ENCODE peak calls at places on chromosomes 1 and 21, in ten cellular contexts. H, Y, R, K, M, J, W, N, X and A are unnamed samples.

GRCh38 chr1:197675475-197676324 is 99.6 kb downstream of the DENND1B start:
- DNase-seq in H (no peak), Y (peak), R (no peak), K (peak), M (no peak), J (no peak), W (no peak), N (no peak), X (peak), A (no peak)

GRCh38 chr1:95013948-95014574 is 58.7 kb downstream of the ALG14 start:
- DNase-seq in H (no peak), Y (no peak), R (no peak), K (no peak), M (no peak), J (no peak), W (no peak), N (no peak), X (no peak), A (no peak)

GRCh38 chr21:31710586-31710985 is 21.3 kb downstream of the SCAF4 start:
- DNase-seq in H (no peak), Y (no peak), R (no peak), K (no peak), M (no peak), J (no peak), W (no peak), N (no peak), X (no peak), A (no peak)

GRCh38 chr1:149884433-149885363 is 14.7 kb upstream of the BOLA1 start:
- DNase-seq in H (no peak), Y (no peak), R (no peak), K (no peak), M (no peak), J (peak), W (peak), N (peak), X (peak), A (no peak)

GRCh38 chr1:3507636-3508275 is 53.3 kb downstream of the ARHGEF16 start:
- DNase-seq in H (no peak), Y (no peak), R (no peak), K (no peak), M (no peak), J (no peak), W (no peak), N (no peak), X (no peak), A (no peak)

GRCh38 chr21:42280356-42281195 is 34.6 kb downstream of the TFF3 start:
- DNase-seq in H (no peak), Y (no peak), R (no peak), K (no peak), M (no peak), J (no peak), W (no peak), N (no peak), X (no peak), A (no peak)

GRCh38 chr1:228314658-228315483 is 91.8 kb downstream of the TRIM11 start:
- DNase-seq in H (peak), Y (no peak), R (peak), K (no peak), M (no peak), J (no peak), W (no peak), N (no peak), X (no peak), A (peak)

GRCh38 chr21:26966978-26967913 is at the start of gene ADAMTS5:
- DNase-seq in H (no peak), Y (peak), R (peak), K (peak), M (no peak), J (no peak), W (no peak), N (peak), X (peak), A (peak)

GRCh38 chr1:198007687-198008627 is 90.8 kb downstream of the LHX9 start:
- DNase-seq in H (no peak), Y (no peak), R (no peak), K (no peak), M (no peak), J (no peak), W (no peak), N (no peak), X (no peak), A (no peak)

GRCh38 chr1:228081578-228082259 is 789 bp upstream of the ARF1 start:
- DNase-seq in H (no peak), Y (peak), R (no peak), K (no peak), M (no peak), J (peak), W (peak), N (no peak), X (no peak), A (no peak)

GRCh38 chr1:173205146-173206051 is 1.7 kb downstream of the TNFSF4 start:
- DNase-seq in H (no peak), Y (no peak), R (no peak), K (no peak), M (peak), J (no peak), W (no peak), N (peak), X (peak), A (no peak)

GRCh38 chr1:235610157-235610556 is 39.4 kb downstream of the GNG4 start:
- DNase-seq in H (no peak), Y (no peak), R (no peak), K (no peak), M (no peak), J (no peak), W (no peak), N (no peak), X (no peak), A (no peak)

GRCh38 chr1:247241687-247242086 is 14.2 kb upstream of the VN1R5 start:
- DNase-seq in H (no peak), Y (no peak), R (no peak), K (peak), M (no peak), J (no peak), W (no peak), N (no peak), X (no peak), A (no peak)

GRCh38 chr1:2438038-2438437 is 25.7 kb upstream of the PEX10 start:
- DNase-seq in H (no peak), Y (no peak), R (no peak), K (no peak), M (no peak), J (no peak), W (no peak), N (no peak), X (no peak), A (no peak)

GRCh38 chr1:226588484-226588883 is 39.9 kb downstream of the STUM start:
- DNase-seq in H (no peak), Y (no peak), R (no peak), K (no peak), M (no peak), J (no peak), W (no peak), N (no peak), X (no peak), A (no peak)

GRCh38 chr21:32403201-32403701 is 9.3 kb upstream of the EVA1C start:
- DNase-seq in H (peak), Y (peak), R (no peak), K (peak), M (peak), J (no peak), W (peak), N (peak), X (peak), A (no peak)

GRCh38 chr1:50913954-50914353 is 46.1 kb downstream of the FAF1 start:
- DNase-seq in H (no peak), Y (no peak), R (no peak), K (no peak), M (no peak), J (no peak), W (no peak), N (no peak), X (no peak), A (no peak)

GRCh38 chr21:39479164-39479563 is 27.4 kb downstream of the SH3BGR start:
- DNase-seq in H (no peak), Y (no peak), R (no peak), K (no peak), M (no peak), J (no peak), W (no peak), N (no peak), X (no peak), A (no peak)

GRCh38 chr1:162946701-162947100 is 85.7 kb upstream of the CCDC190 start:
- DNase-seq in H (no peak), Y (no peak), R (no peak), K (no peak), M (no peak), J (no peak), W (no peak), N (no peak), X (no peak), A (no peak)

GRCh38 chr1:85473390-85473789 is 8.4 kb upstream of the DDAH1 start:
- DNase-seq in H (no peak), Y (no peak), R (no peak), K (no peak), M (no peak), J (no peak), W (no peak), N (peak), X (no peak), A (no peak)

GRCh38 chr21:18204931-18205330 is 39.7 kb upstream of the CHODL start:
- DNase-seq in H (no peak), Y (no peak), R (no peak), K (no peak), M (no peak), J (no peak), W (peak), N (no peak), X (peak), A (no peak)

GRCh38 chr1:7580923-7581753 is 190.0 kb upstream of the VAMP3 start:
- DNase-seq in H (no peak), Y (peak), R (no peak), K (no peak), M (no peak), J (no peak), W (no peak), N (peak), X (peak), A (no peak)

GRCh38 chr1:114585221-114585620 is 3.8 kb upstream of the BCAS2 start:
- DNase-seq in H (no peak), Y (no peak), R (no peak), K (no peak), M (no peak), J (no peak), W (no peak), N (peak), X (no peak), A (no peak)

GRCh38 chr1:232553050-232553754 is 76.7 kb downstream of the SIPA1L2 start:
- DNase-seq in H (no peak), Y (no peak), R (no peak), K (no peak), M (no peak), J (no peak), W (no peak), N (peak), X (no peak), A (no peak)

GRCh38 chr1:1318131-1318652 is 6.3 kb downstream of the INTS11 start:
- DNase-seq in H (no peak), Y (no peak), R (no peak), K (no peak), M (no peak), J (no peak), W (no peak), N (peak), X (peak), A (no peak)

DNA sequence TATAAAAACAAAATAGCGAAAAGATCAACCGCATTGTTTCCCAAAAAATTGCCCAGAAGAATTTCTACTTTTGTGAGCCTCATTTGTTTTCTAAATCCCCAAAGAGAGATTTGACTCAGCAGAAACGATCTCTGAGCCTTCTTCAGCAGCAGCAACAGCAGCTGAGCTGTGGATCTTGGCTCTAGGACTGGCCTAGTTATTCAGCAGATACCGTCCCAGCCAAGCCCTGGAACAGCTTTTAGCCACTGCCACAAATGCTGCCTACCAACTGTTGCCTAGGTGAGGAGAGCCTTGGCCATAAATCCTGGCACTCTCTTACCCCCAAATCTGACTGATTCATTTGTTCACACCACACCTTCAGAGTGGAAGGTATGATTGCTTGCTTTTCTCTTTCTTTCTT is 320.1 kb downstream of the TGFB2 start:
- DNase-seq in H (no peak), Y (no peak), R (peak), K (peak), M (no peak), J (no peak), W (no peak), N (peak), X (no peak), A (no peak)
- TF ChIP-seq CTCF in H (no peak), Y (no peak), R (no peak), K (no peak), M (no peak), J (no peak), W (no peak), N (no peak), X (no peak), A (no peak)

GRCh38 chr1:64162804-64163203 is 40.6 kb upstream of the UBE2U start:
- DNase-seq in H (no peak), Y (no peak), R (no peak), K (no peak), M (no peak), J (no peak), W (no peak), N (no peak), X (no peak), A (no peak)

GRCh38 chr1:64162151-64162550 is 41.3 kb upstream of the UBE2U start:
- DNase-seq in H (no peak), Y (no peak), R (no peak), K (no peak), M (no peak), J (no peak), W (no peak), N (no peak), X (peak), A (no peak)

GRCh38 chr1:64161347-64162080 is 41.9 kb upstream of the UBE2U start:
- DNase-seq in H (no peak), Y (no peak), R (no peak), K (no peak), M (no peak), J (no peak), W (no peak), N (peak), X (no peak), A (no peak)

GRCh38 chr1:64167176-64167575 is 36.2 kb upstream of the UBE2U start:
- DNase-seq in H (no peak), Y (no peak), R (no peak), K (no peak), M (no peak), J (no peak), W (no peak), N (no peak), X (no peak), A (no peak)

GRCh38 chr1:64163972-64164371 is 39.5 kb upstream of the UBE2U start:
- DNase-seq in H (no peak), Y (no peak), R (no peak), K (peak), M (no peak), J (no peak), W (no peak), N (no peak), X (peak), A (no peak)
- TF ChIP-seq CTCF in H (no peak), Y (peak), R (peak), K (peak), M (no peak), J (no peak), W (peak), N (peak), X (peak), A (peak)

GRCh38 chr1:60277269-60277668 is 203.7 kb upstream of the C1orf87 start:
- DNase-seq in H (no peak), Y (no peak), R (no peak), K (no peak), M (no peak), J (no peak), W (no peak), N (no peak), X (no peak), A (no peak)

GRCh38 chr1:60280256-60280655 is 206.7 kb upstream of the C1orf87 start:
- DNase-seq in H (no peak), Y (no peak), R (no peak), K (no peak), M (no peak), J (no peak), W (no peak), N (no peak), X (peak), A (no peak)

GRCh38 chr1:60280764-60281278 is 207.3 kb upstream of the C1orf87 start:
- DNase-seq in H (no peak), Y (no peak), R (no peak), K (no peak), M (no peak), J (no peak), W (no peak), N (no peak), X (peak), A (no peak)

GRCh38 chr1:60281360-60281932 is 207.9 kb upstream of the C1orf87 start:
- DNase-seq in H (no peak), Y (peak), R (peak), K (peak), M (no peak), J (no peak), W (peak), N (peak), X (peak), A (peak)

DNA sequence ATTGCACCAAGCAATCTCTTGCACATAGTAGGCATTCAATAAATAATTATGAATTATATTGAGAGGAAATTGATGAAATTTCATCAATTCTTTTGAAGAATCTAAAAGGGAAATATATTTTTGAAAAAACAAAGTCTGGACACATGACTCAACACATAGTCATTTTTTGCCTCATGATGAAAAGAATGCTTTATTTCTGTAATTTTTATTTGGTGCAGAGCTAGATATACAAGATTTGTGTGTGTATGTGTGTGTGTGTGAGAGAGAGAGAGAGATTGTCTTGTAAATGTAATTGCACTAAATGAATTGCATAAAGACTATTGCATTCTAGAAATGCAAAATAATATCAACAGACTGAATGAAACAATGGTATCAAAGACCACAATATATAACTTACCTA is 206.2 kb upstream of the C1orf87 start:
- DNase-seq in H (no peak), Y (no peak), R (no peak), K (no peak), M (no peak), J (no peak), W (no peak), N (no peak), X (no peak), A (no peak)
- TF ChIP-seq CTCF in H (no peak), Y (no peak), R (no peak), K (no peak), M (no peak), J (no peak), W (no peak), N (no peak), X (no peak), A (no peak)

GRCh38 chr1:203527013-203527412 is 33.1 kb downstream of the OPTC start:
- DNase-seq in H (no peak), Y (no peak), R (no peak), K (no peak), M (no peak), J (no peak), W (no peak), N (no peak), X (no peak), A (no peak)

GRCh38 chr1:203526572-203526971 is 32.6 kb downstream of the OPTC start:
- DNase-seq in H (no peak), Y (no peak), R (no peak), K (peak), M (no peak), J (no peak), W (no peak), N (no peak), X (no peak), A (no peak)

GRCh38 chr1:203528976-203529375 is 35.0 kb downstream of the OPTC start:
- DNase-seq in H (no peak), Y (no peak), R (no peak), K (no peak), M (no peak), J (no peak), W (no peak), N (no peak), X (no peak), A (no peak)

GRCh38 chr1:203525685-203526084 is 31.7 kb downstream of the OPTC start:
- DNase-seq in H (no peak), Y (no peak), R (no peak), K (no peak), M (no peak), J (no peak), W (no peak), N (no peak), X (no peak), A (no peak)

GRCh38 chr1:203528098-203528497 is 34.1 kb downstream of the OPTC start:
- DNase-seq in H (no peak), Y (no peak), R (no peak), K (no peak), M (no peak), J (no peak), W (no peak), N (no peak), X (no peak), A (no peak)
- TF ChIP-seq CTCF in H (no peak), Y (no peak), R (no peak), K (no peak), M (no peak), J (no peak), W (no peak), N (no peak), X (no peak), A (peak)

DNA sequence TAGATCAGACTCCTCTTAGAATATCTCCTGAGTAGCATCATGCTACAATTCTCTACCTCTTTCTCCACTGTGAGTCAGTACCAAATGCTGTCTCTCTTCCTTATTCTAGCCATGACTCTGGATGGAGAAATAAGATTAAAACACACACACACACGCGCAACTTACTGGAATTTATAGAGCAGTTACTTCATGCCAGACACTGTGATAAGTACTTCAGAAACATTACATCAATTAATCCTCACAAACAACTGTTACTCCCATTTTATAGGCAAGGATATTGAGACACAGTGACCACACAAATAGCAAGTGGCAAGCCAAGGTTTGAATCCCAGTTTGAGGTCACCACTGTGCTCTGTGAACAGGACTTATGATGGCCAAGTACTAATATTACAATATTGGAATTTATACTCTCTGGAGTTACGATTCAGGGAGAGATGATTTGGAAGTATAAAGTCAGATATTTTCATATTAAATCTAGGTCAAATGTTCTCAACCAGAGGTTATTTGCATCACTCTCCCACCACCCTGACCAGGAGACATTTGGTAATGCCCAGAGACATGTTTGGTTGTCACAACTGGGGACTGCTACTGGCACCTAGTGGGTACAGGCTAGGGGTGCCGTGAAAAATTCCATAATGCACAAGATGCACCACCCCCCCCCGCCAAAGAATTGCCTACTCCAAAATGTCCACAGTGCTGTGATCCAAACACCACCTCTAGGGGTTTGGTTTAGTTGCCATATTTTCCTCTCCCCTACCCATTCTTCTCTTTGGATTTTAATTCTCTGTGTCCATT is 221.6 kb downstream of the LTN1 start:
- DNase-seq in H (no peak), Y (no peak), R (no peak), K (no peak), M (no peak), J (no peak), W (no peak), N (no peak), X (no peak), A (no peak)
- TF ChIP-seq CTCF in H (no peak), Y (no peak), R (no peak), K (no peak), M (no peak), J (no peak), W (no peak), N (no peak), X (no peak), A (no peak)